ENCODE peak calls at places on chromosome 16, in six cellular contexts. H, L, S, Y, K and W are unnamed samples.

GRCh38 chr16:29809850-29810698 is 1.9 kb upstream of the PRRT2 start:
- DNase-seq in H (no peak), L (no peak), S (no peak), Y (no peak), K (peak), W (no peak)

GRCh38 chr16:14306485-14307058 is 235.5 kb downstream of the MRTFB start:
- DNase-seq in H (no peak), L (no peak), S (no peak), Y (no peak), K (no peak), W (no peak)

GRCh38 chr16:80404847-80405246 is 135.9 kb upstream of the DYNLRB2 start:
- DNase-seq in H (no peak), L (no peak), S (no peak), Y (no peak), K (no peak), W (no peak)

GRCh38 chr16:56357765-56358322 is 67.5 kb downstream of the AMFR start:
- DNase-seq in H (no peak), L (no peak), S (no peak), Y (no peak), K (no peak), W (no peak)

GRCh38 chr16:81610144-81610842 is 165.7 kb downstream of the CMIP start:
- DNase-seq in H (no peak), L (no peak), S (no peak), Y (no peak), K (no peak), W (no peak)

GRCh38 chr16:2899564-2900072 is 12.1 kb upstream of the FLYWCH1 start:
- DNase-seq in H (no peak), L (no peak), S (no peak), Y (no peak), K (no peak), W (no peak)

GRCh38 chr16:68473358-68474064 is 25.2 kb upstream of the SMPD3 start:
- DNase-seq in H (no peak), L (no peak), S (no peak), Y (no peak), K (no peak), W (no peak)

GRCh38 chr16:20323591-20324117 is 3.7 kb downstream of the GP2 start:
- DNase-seq in H (no peak), L (no peak), S (no peak), Y (no peak), K (no peak), W (no peak)

GRCh38 chr16:11543676-11544393 is 42.9 kb downstream of the LITAF start:
- DNase-seq in H (no peak), L (no peak), S (no peak), Y (no peak), K (no peak), W (no peak)

GRCh38 chr16:20321671-20322070 is 5.6 kb downstream of the GP2 start:
- DNase-seq in H (no peak), L (no peak), S (no peak), Y (no peak), K (no peak), W (no peak)